ENCODE peak calls at places on chromosomes 4 and X, in five cellular contexts. F is IMR-90, S is ascending aorta, C is upper lobe of right lung, U is PC-3. I is an unnamed sample. For H3K4me1, the result is how much of the 10 kb centered on the place peaks cover.

GRCh38 chr4:73309211-73309610 is 50.6 kb upstream of the ANKRD17 start:
- DNase-seq in S (no peak), U (peak), F (peak), C (no peak), I (no peak)

GRCh38 chr4:148026022-148026421 is 294.1 kb downstream of the ARHGAP10 start:
- DNase-seq in U (no peak), S (no peak), F (peak), C (no peak), I (no peak)

GRCh38 chr4:159946983-159947645 is 844.2 kb downstream of the RAPGEF2 start:
- DNase-seq in F (peak), S (no peak), C (no peak), U (peak), I (no peak)

GRCh38 chr4:88356771-88357170 is 21.9 kb upstream of the HERC6 start:
- DNase-seq in U (no peak), F (no peak), S (no peak), C (no peak), I (no peak)

GRCh38 chrX:36198575-36198974 is 279.0 kb downstream of the CFAP47 start:
- DNase-seq in S (no peak), C (no peak), F (no peak), U (no peak), I (no peak)

GRCh38 chr4:62644372-62644771 is 1444.2 kb downstream of the ADGRL3 start:
- DNase-seq in C (no peak), U (peak), S (no peak), F (no peak), I (no peak)

GRCh38 chr4:74934822-74935326 is 2.0 kb downstream of the PARM1 start:
- DNase-seq in C (no peak), F (no peak), S (no peak), U (no peak), I (peak)

GRCh38 chrX:151183912-151184565 is 7.7 kb downstream of the GPR50 start:
- DNase-seq in C (no peak), S (no peak), F (no peak), U (no peak), I (no peak)

GRCh38 chr4:151674804-151675290 is 86.0 kb downstream of the GATB start:
- DNase-seq in C (peak), S (peak), U (no peak), F (no peak), I (peak)

GRCh38 chr4:139961344-139961948 is 192.5 kb downstream of the MAML3 start:
- DNase-seq in S (no peak), C (no peak), U (no peak), F (no peak), I (no peak)

GRCh38 chrX:132043977-132044376 is 20.9 kb downstream of the STK26 start:
- DNase-seq in F (no peak), S (no peak), C (no peak), U (no peak), I (no peak)

GRCh38 chr4:150005537-150005936 is 72.7 kb upstream of the DCLK2 start:
- DNase-seq in F (no peak), U (no peak), C (no peak), S (no peak), I (no peak)

GRCh38 chr4:141853091-141853734 is 216.8 kb downstream of the IL15 start:
- DNase-seq in F (no peak), U (peak), C (no peak), S (no peak), I (no peak)

GRCh38 chrX:24479924-24480722 is 15.0 kb downstream of the PDK3 start:
- DNase-seq in U (peak), F (peak), S (no peak), C (peak), I (no peak)

GRCh38 chrX:130028196-130028595 is 45.8 kb downstream of the BCORL1 start:
- DNase-seq in U (peak), S (no peak), C (peak), F (peak), I (peak)

GRCh38 chrX:94097852-94098251 is 423.8 kb downstream of the FAM133A start:
- DNase-seq in U (no peak), F (no peak), S (no peak), C (no peak), I (no peak)

GRCh38 chr4:147640331-147640730 is 23.1 kb downstream of the TMEM184C start:
- DNase-seq in S (no peak), C (no peak), U (no peak), F (peak), I (no peak)

GRCh38 chr4:85496933-85497332 is 22.0 kb downstream of the ARHGAP24 start:
- DNase-seq in S (no peak), F (peak), U (peak), C (no peak), I (no peak)
- H3K27ac ChIP-seq in S (no peak), F (no peak), U (peak), C (no peak), I (no peak)

GRCh38 chr4:75973770-75974169 is 17.0 kb downstream of the SDAD1 start:
- DNase-seq in U (no peak), C (no peak), F (no peak), S (no peak), I (no peak)

GRCh38 chr4:75963558-75963957 is 22.7 kb upstream of the NAAA start:
- DNase-seq in F (no peak), U (no peak), S (no peak), C (no peak), I (no peak)

DNA sequence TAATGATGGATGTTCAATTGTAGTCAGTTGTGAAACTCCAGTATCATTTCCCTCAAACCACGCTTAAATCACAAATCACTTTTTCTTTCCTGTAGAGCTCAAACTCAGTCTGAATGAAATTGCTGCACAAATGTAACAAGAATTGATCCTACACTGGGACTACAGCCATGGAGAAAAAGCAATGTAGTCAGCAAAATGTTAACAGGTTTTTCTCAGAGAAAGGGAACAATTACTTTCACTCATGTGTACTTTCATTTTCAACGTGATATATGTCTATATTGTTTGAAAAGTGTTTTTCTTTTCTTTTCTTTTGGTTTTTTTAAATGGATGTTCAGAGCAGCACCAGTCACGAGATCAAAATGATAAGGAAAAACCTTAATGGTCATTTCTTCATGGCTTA is 22.7 kb downstream of the SDAD1 start:
- DNase-seq in U (no peak), C (no peak), S (no peak), F (no peak), I (no peak)
- H3K4me3 ChIP-seq in U (no peak), C (no peak), S (no peak), F (no peak), I (no peak)

DNA sequence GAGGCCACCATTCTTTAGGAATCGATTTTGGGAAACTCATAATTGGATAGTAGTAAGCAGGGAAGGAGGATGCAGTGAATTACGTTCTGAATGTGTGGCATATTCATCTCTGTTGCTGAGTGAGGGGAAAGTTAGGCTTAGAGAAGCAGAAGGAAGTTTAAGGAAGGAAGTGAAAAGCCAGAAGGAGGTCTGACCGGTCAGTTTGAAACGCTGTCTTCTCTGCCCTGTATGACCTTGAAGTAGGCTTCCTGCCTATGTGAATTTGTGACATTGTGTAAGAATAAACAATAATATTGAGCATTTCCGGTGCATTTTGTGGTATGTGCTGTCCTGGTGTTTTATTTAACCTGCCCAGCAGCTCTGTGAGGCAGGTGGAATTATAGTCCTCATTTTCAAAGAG is 67.3 kb downstream of the PDLIM5 start:
- DNase-seq in U (no peak), F (no peak), S (no peak), C (no peak), I (no peak)
- H3K4me1 ChIP-seq in U (under half), F (under half), S (under half), C (under half), I (under half)

DNA sequence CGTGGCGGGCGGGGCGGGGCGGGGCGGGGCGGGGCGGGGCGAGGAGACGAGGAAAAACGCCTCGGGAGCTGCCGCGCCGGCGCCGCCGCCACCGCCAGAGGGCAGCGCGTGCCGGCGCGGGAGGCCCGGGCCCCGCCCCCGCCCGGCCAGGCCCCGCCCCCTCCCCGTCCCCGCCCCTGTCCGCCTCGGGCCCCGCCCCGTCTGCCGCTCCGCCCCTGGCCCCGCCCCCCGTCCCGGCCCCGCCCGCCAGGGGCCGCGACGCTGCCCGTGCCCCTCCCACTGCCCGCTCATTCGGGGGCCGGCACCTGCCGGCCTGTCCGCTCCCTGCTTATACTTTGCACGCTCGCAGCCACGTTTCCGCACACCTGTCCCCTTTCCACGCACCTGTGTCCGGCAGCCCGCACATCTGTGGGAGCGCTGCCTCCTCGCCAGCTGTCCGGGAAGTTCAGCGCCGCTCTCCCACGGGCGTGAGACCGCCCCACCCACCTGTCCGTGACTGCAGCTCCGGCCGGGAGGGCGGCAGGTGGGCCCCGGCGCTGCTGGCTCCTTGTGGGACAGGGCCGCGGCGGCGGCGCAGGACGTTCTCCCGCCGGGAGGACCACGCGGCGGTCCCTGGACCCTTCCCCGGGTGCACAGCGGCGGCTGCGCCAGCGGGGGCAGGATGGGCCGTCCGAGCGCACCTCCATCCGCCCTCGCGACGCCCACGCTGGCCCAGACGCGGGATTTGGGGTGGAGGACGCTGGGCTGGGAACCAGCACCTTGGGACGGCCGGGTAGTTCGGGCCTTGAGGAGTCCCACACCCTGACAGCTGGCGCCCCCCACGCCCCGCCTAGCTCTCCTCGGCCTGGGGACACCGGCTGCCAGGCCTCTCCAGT is 1.5 kb upstream of the FGFRL1 start:
- DNase-seq in S (peak), C (peak), U (peak), F (peak), I (peak)
- H3K27ac ChIP-seq in S (peak), C (peak), U (peak), F (no peak), I (no peak)

GRCh38 chr4:53937918-53938317 is 126.5 kb downstream of the CHIC2 start:
- DNase-seq in F (peak), U (no peak), S (no peak), C (no peak), I (no peak)

GRCh38 chr4:53941331-53941730 is 123.1 kb downstream of the CHIC2 start:
- DNase-seq in C (no peak), S (no peak), U (no peak), F (no peak), I (no peak)

GRCh38 chr4:53942712-53943111 is 121.7 kb downstream of the CHIC2 start:
- DNase-seq in U (no peak), F (no peak), C (no peak), S (no peak), I (no peak)

DNA sequence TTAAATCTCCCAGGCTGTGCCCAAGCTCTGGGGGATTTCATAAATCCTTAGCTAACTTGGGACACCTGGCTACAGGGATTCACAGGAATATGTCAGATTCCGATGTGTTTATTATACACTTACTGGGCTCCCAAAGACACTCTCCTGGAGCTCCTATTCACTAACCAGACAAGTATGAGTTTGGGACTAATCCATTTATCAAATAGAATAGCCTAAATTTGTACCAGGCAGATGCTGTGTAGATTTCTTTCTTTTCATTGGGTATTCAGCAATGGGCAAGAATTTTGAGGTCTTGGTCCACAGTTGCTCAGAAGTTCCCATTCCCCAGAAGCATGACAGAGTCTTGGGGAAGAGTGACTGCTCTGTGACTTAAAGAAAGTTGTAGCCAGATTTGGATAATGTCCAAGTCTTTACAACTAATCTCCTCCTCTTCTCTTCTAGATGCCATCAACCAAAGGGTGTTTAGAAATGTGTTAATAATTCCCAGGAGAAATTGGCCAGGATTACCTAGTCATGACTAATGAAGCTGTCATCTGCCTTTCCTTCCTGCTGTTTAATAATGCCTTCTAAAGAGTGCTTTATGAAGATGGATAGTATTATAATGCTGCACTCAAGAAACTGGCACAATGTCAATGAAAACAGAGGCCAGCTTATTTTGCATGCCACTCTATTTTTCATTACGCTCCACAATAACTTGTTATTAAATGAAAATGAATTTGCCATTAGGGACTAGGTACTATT is 120.9 kb downstream of the CHIC2 start:
- DNase-seq in C (no peak), U (peak), F (peak), S (no peak), I (no peak)
- H3K4me3 ChIP-seq in C (no peak), U (peak), F (no peak), S (no peak), I (no peak)

DNA sequence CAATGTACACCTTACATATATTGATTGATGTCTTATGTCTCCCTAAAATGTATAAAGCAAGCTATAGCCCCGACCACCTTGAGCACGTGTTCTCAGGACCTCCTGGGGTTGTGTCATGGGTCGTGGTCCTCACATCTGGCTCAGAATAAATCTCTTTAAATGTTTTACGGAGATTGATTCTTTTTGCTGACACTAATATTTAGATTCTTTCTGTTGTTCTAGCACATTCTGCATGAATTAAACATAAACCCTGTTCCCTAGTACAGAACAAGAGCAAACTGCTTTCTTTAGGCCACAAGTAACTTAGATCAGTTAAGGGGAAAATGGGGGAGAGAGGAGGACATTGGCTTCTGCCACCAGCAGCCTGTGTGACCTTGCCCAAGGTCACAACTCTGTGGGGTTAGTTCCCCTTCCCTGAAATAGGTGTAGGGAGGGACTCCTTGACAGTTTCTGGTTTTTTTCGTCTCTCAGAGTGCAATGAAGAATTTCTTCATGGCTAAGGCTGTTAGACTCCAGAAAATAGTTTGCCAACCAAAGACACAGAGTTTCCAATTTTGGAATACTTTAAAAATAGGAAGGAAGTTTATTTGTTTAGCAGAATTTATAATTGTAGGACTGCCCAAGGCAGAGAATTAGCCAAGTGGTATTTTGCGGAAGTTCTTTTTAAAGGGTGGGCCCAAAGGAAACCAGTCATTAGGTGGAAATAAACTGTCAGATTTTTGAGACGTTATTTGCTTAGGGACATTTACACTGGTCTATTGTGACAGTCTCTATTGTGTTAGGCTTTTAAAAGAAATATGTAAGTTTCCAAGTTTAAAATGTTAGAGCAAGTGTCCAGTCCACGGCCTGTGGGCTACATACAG is 29.4 kb downstream of the PTTG2 start:
- DNase-seq in C (no peak), S (no peak), U (no peak), F (no peak), I (no peak)
- H3K4me1 ChIP-seq in C (under half), S (under half), U (under half), F (under half), I (under half)

DNA sequence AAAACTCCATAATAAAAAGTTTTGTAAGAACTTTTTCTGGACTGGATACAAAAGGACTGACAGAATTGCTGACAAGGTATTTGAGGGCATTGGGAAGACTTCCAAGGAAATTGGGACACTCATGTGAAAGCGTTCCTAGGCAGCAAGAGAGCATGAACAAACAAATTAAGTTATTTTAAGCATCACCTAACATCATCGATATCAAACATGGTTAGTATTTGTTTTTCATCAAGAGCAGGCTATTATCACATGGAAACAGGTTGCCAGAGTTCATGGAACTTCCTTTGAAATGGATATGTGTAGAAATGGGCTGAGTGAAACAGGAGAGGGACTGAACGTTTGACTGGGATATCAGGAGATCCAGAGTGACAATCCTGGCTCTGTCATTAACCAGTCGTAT is 4.3 kb upstream of the PGM2 start:
- DNase-seq in C (no peak), U (no peak), F (no peak), S (no peak), I (no peak)
- H3K27ac ChIP-seq in C (no peak), U (no peak), F (no peak), S (no peak), I (no peak)

GRCh38 chr4:143359794-143360193 is 23.1 kb downstream of the GAB1 start:
- DNase-seq in S (no peak), C (no peak), F (no peak), U (no peak), I (no peak)

GRCh38 chr4:143358419-143358818 is 21.7 kb downstream of the GAB1 start:
- DNase-seq in S (no peak), U (no peak), C (no peak), F (no peak), I (no peak)

GRCh38 chr4:143362392-143363046 is 25.8 kb downstream of the GAB1 start:
- DNase-seq in F (no peak), S (no peak), U (no peak), C (no peak), I (no peak)

GRCh38 chr4:143358923-143359694 is 22.4 kb downstream of the GAB1 start:
- DNase-seq in U (peak), C (no peak), S (no peak), F (peak), I (peak)

DNA sequence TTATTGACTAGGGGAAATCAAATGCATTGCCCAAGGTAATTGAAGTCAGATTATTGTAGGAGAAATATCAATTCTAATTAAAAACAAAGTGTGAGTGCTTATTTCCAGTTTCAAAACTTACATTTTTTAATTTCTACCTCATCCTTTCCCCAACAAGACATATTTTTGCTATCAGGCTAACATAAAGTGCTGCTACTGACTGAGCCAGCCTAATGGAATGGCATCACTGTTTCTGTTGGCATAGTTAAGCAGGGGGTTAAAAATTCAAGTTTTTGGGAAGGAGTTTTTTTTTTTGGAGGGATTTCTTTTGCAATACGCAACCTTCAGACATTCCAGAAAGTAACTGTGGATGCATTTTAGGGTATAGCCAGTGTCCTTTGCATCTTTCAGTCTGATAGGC is 24.2 kb downstream of the GAB1 start:
- DNase-seq in C (no peak), F (no peak), S (no peak), U (no peak), I (no peak)
- H3K4me3 ChIP-seq in C (no peak), F (no peak), S (peak), U (no peak), I (no peak)

GRCh38 chr4:13985824-13986223 is 358.3 kb upstream of the BOD1L1 start:
- DNase-seq in F (peak), C (no peak), S (no peak), U (no peak), I (no peak)
- H3K4me1 ChIP-seq in F (under half), C (under half), S (under half), U (under half), I (under half)